ENCODE peak calls at places on chromosome 4, in nine cellular contexts. S is left ventricle myocardium inferior, K is ascending aorta, T is small intestine, J is ovary, R is upper lobe of left lung, O is psoas muscle, Y is substantia nigra, I is iPS DF 6.9. P is an unnamed sample.

GRCh38 chr4:81314196-81314896 is 99.3 kb upstream of the PRKG2 start:
- DNase-seq in J (no peak), I (no peak), S (peak; percentile 27), R (no peak), T (peak; percentile 100), Y (no peak), O (no peak), K (no peak), P (no peak)

GRCh38 chr4:107939307-107939706 is 8.0 kb downstream of the CYP2U1 start:
- DNase-seq in R (no peak), I (no peak), J (no peak), Y (no peak), S (no peak), O (no peak), T (no peak), K (no peak), P (no peak)

GRCh38 chr4:134490863-134491262 is 289.3 kb upstream of the PABPC4L start:
- DNase-seq in O (no peak), Y (no peak), I (no peak), S (no peak), J (no peak), R (no peak), T (no peak), K (no peak), P (no peak)

GRCh38 chr4:110224812-110225211 is 26.4 kb upstream of the ELOVL6 start:
- DNase-seq in R (no peak), I (no peak), J (no peak), T (no peak), O (no peak), S (no peak), Y (no peak), K (no peak), P (no peak)

GRCh38 chr4:37502070-37502469 is 184.1 kb downstream of the RELL1 start:
- DNase-seq in J (no peak), Y (no peak), T (no peak), I (no peak), R (peak; percentile 50), K (no peak), S (no peak), O (no peak), P (no peak)

GRCh38 chr4:10721616-10722015 is 37.0 kb upstream of the CLNK start:
- DNase-seq in S (no peak), J (no peak), I (no peak), T (no peak), R (no peak), K (no peak), Y (no peak), O (no peak), P (no peak)

GRCh38 chr4:52823478-52824092 is 38.5 kb upstream of the RASL11B start:
- DNase-seq in K (no peak), I (no peak), S (no peak), J (no peak), O (no peak), R (no peak), Y (no peak), T (no peak), P (no peak)

GRCh38 chr4:177562859-177563258 is 120.6 kb upstream of the AGA start:
- DNase-seq in O (no peak), S (no peak), T (no peak), I (no peak), R (no peak), Y (no peak), K (no peak), J (no peak), P (no peak)

GRCh38 chr4:29581469-29581868 is 1138.7 kb upstream of the PCDH7 start:
- DNase-seq in K (no peak), S (no peak), T (no peak), Y (peak; percentile 4), O (no peak), R (no peak), J (peak; percentile 16), I (no peak), P (no peak)

GRCh38 chr4:179626687-179627086 is 2184.4 kb upstream of the AGA start:
- DNase-seq in O (no peak), I (no peak), J (no peak), R (no peak), K (no peak), S (no peak), Y (no peak), T (no peak), P (no peak)

DNA sequence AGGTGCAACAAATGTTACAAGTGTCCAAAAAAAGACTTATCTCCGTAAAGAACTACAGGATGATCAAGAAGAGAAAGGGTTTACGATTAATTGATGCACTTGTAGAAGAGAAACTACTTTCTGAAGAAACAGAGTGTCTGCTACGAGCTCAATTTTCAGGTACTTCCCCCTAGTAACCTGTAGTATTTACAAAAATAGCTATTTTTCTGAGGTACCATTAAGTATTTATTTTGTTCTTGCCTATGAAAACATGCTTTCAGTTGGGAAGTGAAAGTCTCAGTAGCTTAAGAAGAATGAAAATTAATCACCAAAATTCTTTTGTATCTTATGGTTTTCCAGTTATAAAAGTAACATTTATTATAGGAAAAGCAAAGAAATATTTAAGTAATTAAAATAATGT is 5.9 kb downstream of the THAP9 start:
- DNase-seq in Y (no peak), I (no peak), J (no peak), S (no peak), K (no peak), O (no peak), R (no peak), T (no peak), P (no peak)
- H3K27ac ChIP-seq in Y (no peak overlapping the region), I (no peak overlapping the region), J (no peak overlapping the region), S (no peak overlapping the region), K (no peak overlapping the region), O (no peak overlapping the region), R (no peak overlapping the region), T (no peak overlapping the region), P (no peak overlapping the region)

DNA sequence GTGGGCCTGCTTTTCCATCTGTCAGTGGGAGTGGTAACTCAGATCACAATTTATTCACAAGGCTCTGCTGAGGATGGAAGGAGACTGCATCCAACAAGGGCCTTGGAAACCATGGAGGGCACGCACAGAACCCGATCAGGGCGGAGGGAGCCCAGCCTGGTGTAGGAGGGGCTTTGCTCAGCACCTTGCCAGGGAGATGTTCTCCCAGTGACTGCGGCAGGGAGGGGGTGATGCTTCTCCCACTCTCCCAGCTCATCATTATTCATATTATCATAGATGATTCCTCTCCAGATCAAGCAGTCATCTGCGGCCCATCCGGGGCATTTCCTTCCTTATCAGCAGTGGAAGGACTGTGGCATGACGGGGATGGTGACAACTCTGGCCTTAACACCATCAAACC is 17.1 kb downstream of the QDPR start:
- DNase-seq in J (no peak), Y (no peak), O (no peak), R (no peak), T (no peak), I (no peak), K (no peak), S (no peak), P (peak; percentile 61)
- H3K27ac ChIP-seq in J (no peak overlapping the region), Y (peak overlapping the region; percentile 76), O (no peak overlapping the region), R (no peak overlapping the region), T (no peak overlapping the region), I (no peak overlapping the region), K (no peak overlapping the region), S (no peak overlapping the region), P (peak overlapping the region; percentile 72)

DNA sequence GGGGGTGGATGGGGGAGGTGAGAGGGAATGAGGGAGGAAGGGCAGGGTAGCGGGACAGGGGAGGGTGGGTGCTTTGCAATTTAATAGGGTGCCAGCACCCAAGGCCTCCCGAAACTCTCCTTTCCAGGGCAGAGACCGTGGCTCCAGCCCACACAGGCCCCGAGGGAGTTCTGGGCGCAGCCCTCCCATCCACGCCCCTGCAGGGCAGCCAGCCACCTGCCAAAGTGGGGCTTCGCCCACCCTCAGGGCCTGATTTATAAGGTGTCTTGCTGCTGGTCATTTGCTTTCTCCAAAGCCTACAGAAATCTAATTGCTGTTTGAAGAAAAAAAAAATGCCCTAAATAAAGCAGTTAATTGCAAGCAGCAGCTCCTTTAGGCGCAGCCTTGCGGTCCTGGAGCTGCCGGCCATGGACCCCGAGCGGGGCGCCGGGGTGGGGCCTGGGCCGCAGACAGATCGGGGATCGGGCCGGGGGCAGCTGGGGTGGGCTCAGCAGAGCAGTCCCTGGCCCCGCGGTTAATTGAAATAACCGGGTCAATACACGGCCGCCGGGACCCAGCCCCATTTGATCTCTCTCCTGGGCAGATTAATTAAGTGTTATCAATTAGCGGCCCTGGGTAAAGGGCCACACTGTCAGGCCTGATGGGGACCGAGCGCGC is 106.0 kb upstream of the NKX1-1 start:
- DNase-seq in T (no peak), R (peak; percentile 64), Y (no peak), J (no peak), S (peak; percentile 7), I (no peak), K (no peak), O (no peak), P (no peak)
- H3K27ac ChIP-seq in T (no peak overlapping the region), R (peak overlapping the region; percentile 42), Y (no peak overlapping the region), J (no peak overlapping the region), S (peak overlapping the region; percentile 61), I (no peak overlapping the region), K (no peak overlapping the region), O (no peak overlapping the region), P (no peak overlapping the region)

GRCh38 chr4:153177841-153178240 is 26.4 kb upstream of the TRIM2 start:
- DNase-seq in K (peak; percentile 43), J (no peak), T (no peak), S (no peak), O (no peak), Y (no peak), I (no peak), R (no peak), P (no peak)

GRCh38 chr4:153185453-153185852 is 18.8 kb upstream of the TRIM2 start:
- DNase-seq in K (peak; percentile 9), S (no peak), O (no peak), J (no peak), R (no peak), Y (no peak), T (no peak), I (no peak), P (no peak)

GRCh38 chr4:153176938-153177337 is 27.3 kb upstream of the TRIM2 start:
- DNase-seq in S (no peak), Y (no peak), K (peak; percentile 38), J (no peak), O (no peak), T (no peak), I (no peak), R (no peak), P (no peak)

GRCh38 chr4:153179100-153179499 is 25.1 kb upstream of the TRIM2 start:
- DNase-seq in Y (no peak), R (no peak), K (no peak), J (no peak), S (no peak), I (no peak), O (no peak), T (no peak), P (no peak)

DNA sequence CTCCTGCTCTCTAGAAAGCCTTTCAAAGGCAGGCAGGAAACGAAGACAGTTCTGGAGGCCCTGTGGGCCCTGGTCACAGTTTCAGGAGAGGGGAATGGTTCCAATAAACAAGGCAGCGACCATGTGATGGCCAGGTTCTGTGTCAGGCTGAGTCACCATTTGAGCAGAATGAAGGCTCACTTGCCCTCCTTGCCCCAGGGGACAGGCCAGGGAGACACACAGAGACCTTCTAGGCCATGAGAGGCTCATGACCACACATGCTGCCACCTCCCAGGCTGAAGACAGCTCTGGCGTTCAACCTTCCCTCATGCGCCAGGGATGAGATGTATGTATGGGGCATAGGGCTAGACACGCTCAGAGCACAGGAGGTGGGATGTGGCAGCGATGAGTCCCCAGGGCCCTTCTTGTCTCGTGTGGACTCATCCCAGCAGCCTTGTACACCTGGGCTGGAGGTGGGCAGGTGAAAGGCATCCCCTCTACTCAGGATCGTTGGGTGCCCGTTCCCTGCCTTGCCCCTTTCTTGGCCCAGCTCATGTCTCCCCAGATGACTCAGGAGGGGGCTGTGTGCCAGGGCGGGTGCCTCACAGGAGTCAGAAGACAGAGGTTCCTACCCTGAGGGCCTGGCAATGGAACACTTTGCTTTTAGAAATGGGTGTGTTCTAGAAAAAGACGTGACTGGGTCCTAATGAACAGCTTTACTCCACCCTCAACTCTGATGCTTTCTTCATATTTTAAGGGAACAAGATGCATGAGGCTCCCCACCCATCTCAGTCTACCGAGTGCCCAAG is 22.8 kb upstream of the TRIM2 start:
- DNase-seq in K (peak; percentile 42), S (no peak), J (no peak), O (no peak), Y (no peak), R (no peak), T (no peak), I (no peak), P (no peak)
- H3K27ac ChIP-seq in K (no peak overlapping the region), S (no peak overlapping the region), J (no peak overlapping the region), O (no peak overlapping the region), Y (no peak overlapping the region), R (no peak overlapping the region), T (no peak overlapping the region), I (no peak overlapping the region), P (no peak overlapping the region)

P was measured in caudate nucleus.